ENCODE peak calls at places on chromosomes 2 and 18, in five cellular contexts. C is SJCRH30, T is PC-9, Z is neuronal stem cell, E is lower lobe of right lung. L is an unnamed sample.

GRCh38 chr18:77061946-77062517 is 70.6 kb downstream of the MBP start:
- DNase-seq in C (no peak), Z (no peak), T (no peak), E (peak; percentile 67), L (no peak)

GRCh38 chr2:54471221-54471711 is 15.1 kb downstream of the SPTBN1 start:
- DNase-seq in Z (no peak), E (no peak), C (peak; percentile 85), T (peak; percentile 57), L (no peak)

GRCh38 chr2:107025869-107026380 is 140.0 kb upstream of the ST6GAL2 start:
- DNase-seq in C (no peak), E (no peak), T (no peak), Z (no peak), L (no peak)

GRCh38 chr2:186822323-186822722 is 26.6 kb downstream of the ZSWIM2 start:
- DNase-seq in C (no peak), T (no peak), Z (no peak), E (no peak), L (no peak)

GRCh38 chr2:26635401-26635800 is 5.8 kb downstream of the CIB4 start:
- DNase-seq in C (no peak), T (no peak), E (no peak), Z (no peak), L (no peak)

GRCh38 chr2:194104687-194105086 is 1552.3 kb upstream of the SLC39A10 start:
- DNase-seq in C (no peak), T (no peak), E (no peak), Z (no peak), L (no peak)

GRCh38 chr2:156088598-156088997 is 243.9 kb downstream of the NR4A2 start:
- DNase-seq in C (no peak), T (no peak), E (no peak), Z (no peak), L (no peak)

GRCh38 chr2:99000708-99001107 is 64.7 kb upstream of the CRACDL start:
- DNase-seq in E (no peak), T (no peak), Z (no peak), C (no peak), L (no peak)

GRCh38 chr2:224793961-224794360 is 77.8 kb upstream of the CCDC195 start:
- DNase-seq in E (no peak), C (no peak), T (no peak), Z (no peak), L (peak; percentile 68)

GRCh38 chr18:52451851-52452250 is 111.9 kb downstream of the DCC start:
- DNase-seq in T (no peak), C (peak; percentile 9), E (no peak), Z (no peak), L (no peak)

GRCh38 chr18:57909620-57910019 is 106.5 kb upstream of the ATP8B1 start:
- DNase-seq in T (no peak), Z (no peak), C (no peak), E (no peak), L (no peak)

GRCh38 chr2:173231042-173231441 is 123.6 kb upstream of the CDCA7 start:
- DNase-seq in T (no peak), E (peak; percentile 64), Z (no peak), C (no peak), L (no peak)

GRCh38 chr2:133458280-133458679 is 110.0 kb downstream of the NCKAP5 start:
- DNase-seq in Z (no peak), E (no peak), C (no peak), T (no peak), L (no peak)

GRCh38 chr2:67503066-67503795 is 106.1 kb downstream of the ETAA1 start:
- DNase-seq in Z (no peak), T (no peak), C (no peak), E (no peak), L (no peak)

GRCh38 chr2:20567926-20568179 is 83.0 kb downstream of the HS1BP3 start:
- DNase-seq in C (no peak), Z (no peak), E (no peak), T (no peak), L (no peak)

GRCh38 chr2:128940378-128940777 is 621.7 kb upstream of the HS6ST1 start:
- DNase-seq in E (no peak), Z (no peak), C (no peak), T (no peak), L (no peak)

GRCh38 chr2:46197672-46198071 is 99.5 kb upstream of the EPAS1 start:
- DNase-seq in T (no peak), E (no peak), Z (no peak), C (no peak), L (no peak)

GRCh38 chr2:137223722-137224121 is 458.4 kb downstream of the THSD7B start:
- DNase-seq in Z (no peak), C (no peak), E (no peak), T (no peak), L (no peak)

GRCh38 chr2:232162191-232162590 is 200.7 kb downstream of the DIS3L2 start:
- DNase-seq in E (no peak), C (no peak), T (no peak), Z (no peak), L (no peak)

GRCh38 chr2:70728128-70728527 is 39.9 kb downstream of the ADD2 start:
- DNase-seq in T (no peak), C (peak; percentile 17), Z (no peak), E (no peak), L (no peak)

GRCh38 chr2:142865924-142866323 is 11.5 kb upstream of the KYNU start:
- DNase-seq in T (no peak), E (no peak), Z (no peak), C (no peak), L (no peak)

GRCh38 chr2:219987830-219988229 is 360.4 kb downstream of the SLC4A3 start:
- DNase-seq in C (no peak), Z (no peak), T (no peak), E (no peak), L (peak; percentile 47)

GRCh38 chr18:74370163-74370562 is 54.5 kb downstream of the C18orf63 start:
- DNase-seq in E (no peak), T (no peak), Z (no peak), C (no peak), L (no peak)

GRCh38 chr18:76658627-76659026 is 163.6 kb upstream of the ZNF516 start:
- DNase-seq in Z (peak; percentile 51), T (no peak), E (no peak), C (no peak), L (no peak)

GRCh38 chr18:59908790-59909189 is 9.0 kb downstream of the PMAIP1 start:
- DNase-seq in Z (no peak), T (no peak), E (no peak), C (no peak), L (no peak)

GRCh38 chr2:182980115-182980514 is 58.1 kb downstream of the NCKAP1 start:
- DNase-seq in E (no peak), T (no peak), Z (peak; percentile 9), C (no peak), L (no peak)

GRCh38 chr18:68623342-68623741 is 91.6 kb downstream of the TMX3 start:
- DNase-seq in T (peak; percentile 26), E (no peak), C (peak; percentile 34), Z (peak; percentile 60), L (peak; percentile 64)

GRCh38 chr2:160322320-160322719 is 122.2 kb upstream of the ITGB6 start:
- DNase-seq in E (no peak), T (no peak), C (no peak), Z (no peak), L (no peak)

GRCh38 chr2:161090401-161090800 is 69.8 kb upstream of the TANK start:
- DNase-seq in T (no peak), E (no peak), C (no peak), Z (no peak), L (peak; percentile 27)

GRCh38 chr2:103289101-103289725 is 527.4 kb downstream of the TMEM182 start:
- DNase-seq in C (no peak), Z (no peak), T (no peak), E (no peak), L (no peak)

GRCh38 chr2:127820080-127820668 is 9.2 kb upstream of the WDR33 start:
- DNase-seq in T (no peak), C (no peak), Z (no peak), E (no peak), L (no peak)

GRCh38 chr2:215826838-215827441 is 186.4 kb downstream of the MREG start:
- DNase-seq in C (no peak), Z (no peak), E (no peak), T (no peak), L (no peak)

GRCh38 chr2:101432411-101433181 is 42.3 kb downstream of the RFX8 start:
- DNase-seq in Z (no peak), T (no peak), C (no peak), E (no peak), L (no peak)

GRCh38 chr2:20035961-20036666 is 15.3 kb downstream of the LAPTM4A start:
- DNase-seq in C (no peak), T (no peak), E (no peak), Z (no peak), L (no peak)

DNA sequence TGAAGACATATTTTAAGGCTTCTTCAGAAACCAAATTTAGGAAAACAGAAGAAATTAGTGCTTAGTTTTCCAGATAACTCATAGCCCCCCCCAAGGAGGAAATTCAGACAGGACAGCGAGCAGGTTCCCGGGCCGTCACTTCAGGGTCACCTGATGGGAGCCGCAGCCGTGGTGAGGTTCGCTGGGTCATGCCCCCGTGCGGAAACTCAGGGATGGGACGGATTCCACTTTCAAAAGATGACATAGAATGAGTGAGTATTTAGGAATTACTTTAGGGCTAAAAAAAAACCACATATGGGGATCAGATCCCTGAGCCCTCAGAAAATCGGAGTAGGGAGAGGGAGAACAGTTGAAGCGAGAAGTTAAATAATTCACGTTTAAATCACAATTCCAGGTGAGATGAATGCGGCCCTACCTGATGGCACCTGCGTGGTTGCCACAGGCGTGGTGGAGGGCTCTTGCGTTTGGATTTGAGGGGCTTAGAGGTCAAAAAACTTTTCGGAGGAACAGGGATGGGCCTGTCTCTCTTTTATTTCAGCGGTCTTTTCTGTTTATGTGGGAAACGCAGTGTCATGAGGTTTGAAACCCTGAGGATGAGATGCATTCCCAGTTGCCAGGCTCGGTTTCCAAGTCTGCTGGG is 114.4 kb downstream of the NFATC1 start:
- DNase-seq in E (peak; percentile 18), Z (no peak), T (no peak), C (no peak), L (peak; percentile 6)
- H3K4me3 ChIP-seq in E (no peak overlapping the region), Z (no peak overlapping the region), T (no peak overlapping the region), C (no peak overlapping the region), L (no peak overlapping the region)

GRCh38 chr2:2837768-2838547 is 506.9 kb upstream of the MYT1L start:
- DNase-seq in T (no peak), Z (no peak), C (no peak), E (no peak), L (no peak)
- H3K9me3 ChIP-seq in T (no peaks in the 10 kb centered on the region), Z (no peaks in the 10 kb centered on the region), C (no peaks in the 10 kb centered on the region), E (no peaks in the 10 kb centered on the region), L (no peaks in the 10 kb centered on the region)

GRCh38 chr2:175304541-175304940 is 123.0 kb upstream of the ATP5MC3 start:
- DNase-seq in E (no peak), T (no peak), C (no peak), Z (no peak), L (no peak)
- H3K4me3 ChIP-seq in E (no peak overlapping the region), T (no peak overlapping the region), C (no peak overlapping the region), Z (no peak overlapping the region), L (no peak overlapping the region)

DNA sequence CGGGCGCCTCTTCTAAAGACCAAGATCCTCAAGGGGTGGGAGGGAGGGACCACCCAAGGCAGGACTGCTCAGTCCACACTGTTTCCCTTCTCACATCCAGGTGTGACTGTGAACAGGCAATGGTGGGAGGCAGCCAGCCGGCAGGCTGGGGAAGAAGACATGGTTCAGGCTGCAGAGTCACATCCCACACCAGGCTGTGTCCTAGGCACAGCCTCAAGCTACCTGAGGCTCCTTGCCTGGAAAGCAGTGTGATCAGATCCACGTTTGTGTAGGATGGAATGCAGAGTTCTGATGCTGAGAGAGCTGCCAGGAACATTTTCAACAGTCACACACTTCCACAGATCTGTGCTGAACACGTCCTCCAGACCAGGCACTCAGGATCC is 16.4 kb downstream of the SLC66A2 start:
- DNase-seq in E (peak; percentile 4), C (no peak), Z (no peak), T (no peak), L (peak; percentile 41)
- H3K9me3 ChIP-seq in E (peaks cover 29% of the 10 kb centered on the region), C (peaks cover 8% of the 10 kb centered on the region), Z (peaks cover 49% of the 10 kb centered on the region), T (peaks cover 29% of the 10 kb centered on the region), L (no peaks in the 10 kb centered on the region)